ENCODE peak calls at places on chromosomes 1 and 21, in four cellular contexts. Z, W, I and L are unnamed samples.

GRCh38 chr1:76826072-76826827 is 41.0 kb upstream of the ST6GALNAC5 start:
- DNase-seq in Z (no peak), W (peak), I (no peak), L (no peak)

GRCh38 chr1:95018602-95019369 is 54.0 kb downstream of the ALG14 start:
- DNase-seq in Z (no peak), W (peak), I (no peak), L (peak)

GRCh38 chr1:28326980-28327379 is 1.9 kb upstream of the MED18 start:
- DNase-seq in Z (no peak), W (no peak), I (no peak), L (peak)

GRCh38 chr1:39691383-39692151 is at the start of gene HPCAL4:
- DNase-seq in Z (peak), W (peak), I (peak), L (peak)

GRCh38 chr1:230077436-230078221 is 10.6 kb downstream of the GALNT2 start:
- DNase-seq in Z (no peak), W (no peak), I (no peak), L (no peak)

GRCh38 chr1:32939655-32940371 is 24.8 kb downstream of the RNF19B start:
- DNase-seq in Z (no peak), W (peak), I (no peak), L (peak)

GRCh38 chr1:167482184-167482583 is 36.1 kb downstream of the CD247 start:
- DNase-seq in Z (peak), W (no peak), I (no peak), L (no peak)

GRCh38 chr1:56898888-56899287 is 44.3 kb downstream of the C8A start:
- DNase-seq in Z (no peak), W (no peak), I (no peak), L (no peak)

GRCh38 chr1:85849660-85850059 is 141.4 kb upstream of the ZNHIT6 start:
- DNase-seq in Z (no peak), W (no peak), I (no peak), L (no peak)

GRCh38 chr21:42524341-42525227 is 10.9 kb downstream of the SLC37A1 start:
- DNase-seq in Z (peak), W (no peak), I (peak), L (no peak)

GRCh38 chr1:210496063-210496462 is 167.4 kb downstream of the HHAT start:
- DNase-seq in Z (no peak), W (no peak), I (no peak), L (no peak)